ENCODE peak calls at places on chromosome 9, in five cellular contexts. One of them, this sample, is unnamed.

GRCh38 chr9:74282526-74283253 is 214.4 kb upstream of the RORB start:
- DNase-seq in AG04449: no peak
- DNase-seq in cardiac fibroblast: no peak
- DNase-seq in spleen: no peak
- DNase-seq in A673: no peak
- DNase-seq in this sample: no peak

GRCh38 chr9:98899399-98900056 is 44.2 kb upstream of the COL15A1 start:
- DNase-seq in cardiac fibroblast: peak; percentile 84
- DNase-seq in AG04449: peak; percentile 59
- DNase-seq in A673: peak; percentile 73
- DNase-seq in spleen: no peak
- DNase-seq in this sample: peak; percentile 75

GRCh38 chr9:27664136-27664819 is 91.0 kb upstream of the C9orf72 start:
- DNase-seq in A673: no peak
- DNase-seq in AG04449: no peak
- DNase-seq in spleen: no peak
- DNase-seq in cardiac fibroblast: no peak
- DNase-seq in this sample: no peak

GRCh38 chr9:100229136-100229535 is 123.6 kb downstream of the TEX10 start:
- DNase-seq in spleen: no peak
- DNase-seq in A673: no peak
- DNase-seq in cardiac fibroblast: no peak
- DNase-seq in AG04449: no peak
- DNase-seq in this sample: no peak

GRCh38 chr9:87597710-87598200 is 100.1 kb downstream of the DAPK1 start:
- DNase-seq in cardiac fibroblast: no peak
- DNase-seq in A673: no peak
- DNase-seq in AG04449: no peak
- DNase-seq in spleen: no peak
- DNase-seq in this sample: no peak

GRCh38 chr9:125258832-125259534 is 2.6 kb upstream of the GAPVD1 start:
- DNase-seq in AG04449: no peak
- DNase-seq in spleen: no peak
- DNase-seq in A673: no peak
- DNase-seq in cardiac fibroblast: no peak
- DNase-seq in this sample: no peak

GRCh38 chr9:106025449-106025848 is 331.1 kb downstream of the TMEM38B start:
- DNase-seq in spleen: no peak
- DNase-seq in AG04449: no peak
- DNase-seq in cardiac fibroblast: no peak
- DNase-seq in A673: no peak
- DNase-seq in this sample: no peak

GRCh38 chr9:16369427-16369826 is 501.0 kb downstream of the BNC2 start:
- DNase-seq in A673: no peak
- DNase-seq in cardiac fibroblast: no peak
- DNase-seq in AG04449: no peak
- DNase-seq in spleen: no peak
- DNase-seq in this sample: no peak

GRCh38 chr9:108634669-108635462 is 220.9 kb downstream of the ACTL7B start:
- DNase-seq in cardiac fibroblast: no peak
- DNase-seq in AG04449: peak; percentile 51
- DNase-seq in spleen: no peak
- DNase-seq in A673: no peak
- DNase-seq in this sample: no peak

GRCh38 chr9:134025606-134026541 is 593 bp downstream of the BRD3OS start:
- DNase-seq in cardiac fibroblast: peak; percentile 48
- DNase-seq in spleen: no peak
- DNase-seq in A673: peak; percentile 68
- DNase-seq in AG04449: no peak
- DNase-seq in this sample: no peak

GRCh38 chr9:79763861-79764260 is 192.1 kb downstream of the TLE4 start:
- DNase-seq in cardiac fibroblast: peak; percentile 15
- DNase-seq in spleen: no peak
- DNase-seq in A673: peak; percentile 6
- DNase-seq in AG04449: no peak
- DNase-seq in this sample: no peak

GRCh38 chr9:131609116-131609830 is 64.0 kb downstream of the PRRT1B start:
- DNase-seq in A673: no peak
- DNase-seq in AG04449: peak; percentile 19
- DNase-seq in spleen: no peak
- DNase-seq in cardiac fibroblast: peak; percentile 75
- DNase-seq in this sample: no peak

GRCh38 chr9:128927731-128928411 is 7.1 kb downstream of the PHYHD1 start:
- DNase-seq in spleen: no peak
- DNase-seq in A673: peak; percentile 66
- DNase-seq in cardiac fibroblast: peak; percentile 59
- DNase-seq in AG04449: no peak
- DNase-seq in this sample: no peak

GRCh38 chr9:125472562-125472925 is 210.9 kb downstream of the GAPVD1 start:
- DNase-seq in spleen: no peak
- DNase-seq in AG04449: no peak
- DNase-seq in cardiac fibroblast: no peak
- DNase-seq in A673: no peak
- DNase-seq in this sample: no peak

GRCh38 chr9:137429974-137430722 is 7.0 kb downstream of the NOXA1 start:
- DNase-seq in A673: peak; percentile 44
- DNase-seq in spleen: peak; percentile 81
- DNase-seq in cardiac fibroblast: no peak
- DNase-seq in AG04449: no peak
- DNase-seq in this sample: no peak

GRCh38 chr9:23630488-23630887 is 195.6 kb downstream of the ELAVL2 start:
- DNase-seq in AG04449: no peak
- DNase-seq in cardiac fibroblast: no peak
- DNase-seq in A673: no peak
- DNase-seq in spleen: no peak
- DNase-seq in this sample: no peak

GRCh38 chr9:100700689-100701318 is 122.9 kb downstream of the CAVIN4 start:
- DNase-seq in cardiac fibroblast: peak; percentile 8
- DNase-seq in A673: peak; percentile 50
- DNase-seq in spleen: no peak
- DNase-seq in AG04449: no peak
- DNase-seq in this sample: no peak

GRCh38 chr9:127862075-127863011 is 7.9 kb upstream of the ENG start:
- DNase-seq in AG04449: no peak
- DNase-seq in spleen: peak; percentile 98
- DNase-seq in cardiac fibroblast: peak; percentile 46
- DNase-seq in A673: no peak
- DNase-seq in this sample: no peak

GRCh38 chr9:70408393-70409040 is 5.9 kb downstream of the KLF9 start:
- DNase-seq in spleen: no peak
- DNase-seq in A673: no peak
- DNase-seq in AG04449: no peak
- DNase-seq in cardiac fibroblast: peak; percentile 52
- DNase-seq in this sample: no peak

GRCh38 chr9:114525505-114525904 is 20.2 kb upstream of the WHRN start:
- DNase-seq in cardiac fibroblast: no peak
- DNase-seq in spleen: no peak
- DNase-seq in AG04449: no peak
- DNase-seq in A673: no peak
- DNase-seq in this sample: peak; percentile 34

GRCh38 chr9:110452227-110452801 is 114.7 kb upstream of the TXNDC8 start:
- DNase-seq in spleen: no peak
- DNase-seq in A673: peak; percentile 17
- DNase-seq in cardiac fibroblast: peak; percentile 38
- DNase-seq in AG04449: no peak
- DNase-seq in this sample: no peak

GRCh38 chr9:110123364-110124095 is 84.4 kb downstream of the C9orf152 start:
- DNase-seq in AG04449: peak; percentile 69
- DNase-seq in cardiac fibroblast: peak; percentile 47
- DNase-seq in A673: no peak
- DNase-seq in spleen: no peak
- DNase-seq in this sample: no peak

GRCh38 chr9:78778843-78779486 is 482.0 kb downstream of the PSAT1 start:
- DNase-seq in spleen: no peak
- DNase-seq in cardiac fibroblast: no peak
- DNase-seq in AG04449: no peak
- DNase-seq in A673: peak; percentile 81
- DNase-seq in this sample: no peak

GRCh38 chr9:112570731-112571167 is 84.1 kb downstream of the KIAA1958 start:
- DNase-seq in AG04449: no peak
- DNase-seq in spleen: no peak
- DNase-seq in A673: peak; percentile 70
- DNase-seq in cardiac fibroblast: no peak
- DNase-seq in this sample: no peak

GRCh38 chr9:78133751-78134150 is 102.1 kb upstream of the CEP78 start:
- DNase-seq in cardiac fibroblast: no peak
- DNase-seq in A673: no peak
- DNase-seq in spleen: no peak
- DNase-seq in AG04449: no peak
- DNase-seq in this sample: no peak

GRCh38 chr9:96176901-96177718 is 124.9 kb downstream of the HSD17B3 start:
- DNase-seq in spleen: no peak
- DNase-seq in AG04449: no peak
- DNase-seq in A673: peak; percentile 6
- DNase-seq in cardiac fibroblast: no peak
- DNase-seq in this sample: no peak

GRCh38 chr9:4572184-4572826 is 82.0 kb downstream of the SLC1A1 start:
- DNase-seq in spleen: no peak
- DNase-seq in A673: no peak
- DNase-seq in AG04449: no peak
- DNase-seq in cardiac fibroblast: no peak
- DNase-seq in this sample: no peak

GRCh38 chr9:91720746-91721705 is 229.0 kb downstream of the ROR2 start:
- DNase-seq in spleen: no peak
- DNase-seq in AG04449: no peak
- DNase-seq in A673: no peak
- DNase-seq in cardiac fibroblast: no peak
- DNase-seq in this sample: no peak

GRCh38 chr9:72948906-72949582 is 3.8 kb downstream of the ALDH1A1 start:
- DNase-seq in spleen: no peak
- DNase-seq in AG04449: no peak
- DNase-seq in cardiac fibroblast: no peak
- DNase-seq in A673: no peak
- DNase-seq in this sample: no peak

GRCh38 chr9:104961238-104961637 is 33.3 kb upstream of the ABCA1 start:
- DNase-seq in AG04449: no peak
- DNase-seq in cardiac fibroblast: peak; percentile 44
- DNase-seq in A673: peak; percentile 85
- DNase-seq in spleen: no peak
- DNase-seq in this sample: no peak

DNA sequence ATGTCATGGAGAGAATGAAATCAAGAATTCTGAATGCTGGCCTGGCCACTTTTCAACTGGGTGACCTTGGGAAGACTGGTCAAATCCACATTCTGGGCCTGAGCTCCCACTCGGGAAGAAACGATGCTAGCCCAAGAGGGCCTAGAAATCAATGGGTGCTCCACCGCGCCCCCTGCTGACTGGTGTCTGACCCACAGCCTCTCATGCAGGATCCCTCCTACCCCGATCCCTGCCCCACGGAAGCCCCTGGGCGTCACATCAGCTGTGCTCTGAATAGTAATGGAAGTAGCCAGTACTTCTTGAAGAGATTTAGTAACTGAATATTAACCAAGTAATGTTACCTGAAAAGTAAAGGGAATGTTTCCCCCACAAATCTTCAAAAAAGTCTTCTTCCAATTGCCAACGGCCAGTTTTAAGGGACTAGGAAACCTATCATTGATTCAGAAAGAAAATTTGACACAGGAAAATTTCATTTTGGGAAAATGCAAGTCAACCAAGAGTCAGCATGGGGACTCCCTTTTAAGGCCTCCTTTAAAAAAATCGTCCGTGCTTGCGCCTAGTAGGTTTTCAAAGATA is 43.9 kb downstream of the CRB2 start:
- DNase-seq in spleen: no peak
- DNase-seq in cardiac fibroblast: no peak
- DNase-seq in AG04449: no peak
- DNase-seq in A673: peak; percentile 42
- DNase-seq in this sample: no peak
- TF ChIP-seq CTCF in spleen: no peak
- TF ChIP-seq CTCF in cardiac fibroblast: peak; percentile 53
- TF ChIP-seq CTCF in AG04449: peak; percentile 59
- TF ChIP-seq CTCF in A673: peak; percentile 74
- TF ChIP-seq CTCF in this sample: peak; percentile 46

GRCh38 chr9:89994988-89995613 is 390.3 kb downstream of the GADD45G start:
- DNase-seq in A673: no peak
- DNase-seq in spleen: no peak
- DNase-seq in cardiac fibroblast: no peak
- DNase-seq in AG04449: no peak
- DNase-seq in this sample: no peak
- H3K4me3 ChIP-seq in A673: no peak overlapping the region
- H3K4me3 ChIP-seq in spleen: no peak overlapping the region
- H3K4me3 ChIP-seq in cardiac fibroblast: no peak overlapping the region
- H3K4me3 ChIP-seq in AG04449: no peak overlapping the region
- H3K4me3 ChIP-seq in this sample: no peak overlapping the region

GRCh38 chr9:95073918-95074317 is 243.6 kb downstream of the FANCC start:
- DNase-seq in A673: no peak
- DNase-seq in cardiac fibroblast: no peak
- DNase-seq in spleen: no peak
- DNase-seq in AG04449: no peak
- DNase-seq in this sample: no peak

GRCh38 chr9:95071450-95071849 is 246.1 kb downstream of the FANCC start:
- DNase-seq in cardiac fibroblast: no peak
- DNase-seq in spleen: no peak
- DNase-seq in AG04449: no peak
- DNase-seq in A673: no peak
- DNase-seq in this sample: no peak

GRCh38 chr9:95071925-95072324 is 245.6 kb downstream of the FANCC start:
- DNase-seq in spleen: no peak
- DNase-seq in cardiac fibroblast: no peak
- DNase-seq in A673: no peak
- DNase-seq in AG04449: no peak
- DNase-seq in this sample: no peak

GRCh38 chr9:95074632-95075269 is 242.8 kb downstream of the FANCC start:
- DNase-seq in A673: no peak
- DNase-seq in cardiac fibroblast: no peak
- DNase-seq in spleen: no peak
- DNase-seq in AG04449: no peak
- DNase-seq in this sample: no peak

GRCh38 chr9:95073042-95073607 is 244.4 kb downstream of the FANCC start:
- DNase-seq in spleen: no peak
- DNase-seq in A673: no peak
- DNase-seq in AG04449: no peak
- DNase-seq in cardiac fibroblast: no peak
- DNase-seq in this sample: no peak
- TF ChIP-seq CTCF in spleen: no peak
- TF ChIP-seq CTCF in A673: peak; percentile 31
- TF ChIP-seq CTCF in AG04449: peak; percentile 33
- TF ChIP-seq CTCF in cardiac fibroblast: peak; percentile 37
- TF ChIP-seq CTCF in this sample: peak; percentile 44

DNA sequence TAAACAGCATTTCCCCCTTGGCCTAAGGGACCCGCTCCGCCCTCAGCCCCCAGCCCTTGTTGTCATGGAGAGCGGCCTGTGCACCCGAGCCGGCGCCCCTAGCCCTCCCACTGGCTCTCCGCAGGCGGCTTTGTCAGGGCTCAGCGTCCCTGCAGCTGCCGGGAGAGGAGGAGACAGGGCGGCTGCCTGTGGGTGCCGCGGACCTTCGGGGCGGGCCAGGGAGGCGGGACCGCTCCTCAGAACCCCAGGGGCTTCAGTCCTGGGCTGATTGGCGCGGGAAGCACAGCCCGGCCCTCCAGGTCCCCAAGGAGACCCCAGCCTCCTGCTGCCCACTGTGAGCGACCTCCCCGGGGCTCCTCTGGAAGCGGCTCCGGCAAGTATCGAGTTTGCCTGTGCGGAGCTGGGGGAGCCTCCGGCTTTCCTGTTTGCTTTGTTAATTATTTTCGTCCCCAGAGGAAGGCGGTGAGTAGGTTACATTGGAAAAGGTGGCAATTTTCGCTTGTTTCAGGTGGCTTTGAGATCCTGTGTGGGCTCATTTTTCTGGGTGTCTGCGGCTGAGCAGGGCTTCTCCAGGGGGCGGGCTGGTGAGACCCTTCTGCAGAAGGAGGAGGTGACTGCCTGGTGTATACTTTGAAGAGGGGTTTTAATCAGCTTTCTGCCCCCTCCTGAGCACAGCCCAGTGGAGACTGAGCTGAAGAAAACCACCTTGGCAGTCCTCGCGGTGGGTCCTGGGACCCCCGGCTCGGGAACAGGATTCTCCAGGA is at the start of gene FGD3:
- DNase-seq in AG04449: no peak
- DNase-seq in A673: peak; percentile 41
- DNase-seq in cardiac fibroblast: peak; percentile 15
- DNase-seq in spleen: no peak
- DNase-seq in this sample: no peak
- H3K4me3 ChIP-seq in AG04449: peak within 1 kb of the TSS; percentile 40
- H3K4me3 ChIP-seq in A673: peak within 1 kb of the TSS; percentile 46
- H3K4me3 ChIP-seq in cardiac fibroblast: peak within 1 kb of the TSS; percentile 42
- H3K4me3 ChIP-seq in spleen: peak within 1 kb of the TSS; percentile 47
- H3K4me3 ChIP-seq in this sample: peak within 1 kb of the TSS; percentile 29

This sample was measured in AG04450.